ENCODE peak calls at places on chromosomes 3 and 15, in nine cellular contexts. Y is GM23248, P is suprapubic skin, S is DMS 273 treated with DMSO at 0.1 percent for 48 hours, D is GM03348, E is hippocampal formation, F is NCI-H1436, V is H54, C is upper lobe of right lung. J is an unnamed sample.
A peak's percentile ranks its signal among the peaks of the same experiment; 100 is the strongest.

GRCh38 chr3:184005981-184006507 is 11.6 kb downstream of the ABCC5 start:
- DNase-seq in Y (peak; percentile 14), P (peak; percentile 74), S (peak; percentile 94), D (no peak), E (peak; percentile 16), F (peak; percentile 93), V (peak; percentile 63), C (peak; percentile 87), J (peak; percentile 62)

GRCh38 chr3:40845916-40846315 is 321.2 kb downstream of the ZNF621 start:
- DNase-seq in Y (no peak), P (no peak), S (no peak), D (no peak), E (no peak), F (no peak), V (no peak), C (no peak), J (no peak)

GRCh38 chr3:123186695-123187094 is 15.0 kb upstream of the SEC22A start:
- DNase-seq in Y (peak; percentile 46), P (no peak), S (no peak), D (peak; percentile 21), E (no peak), F (no peak), V (no peak), C (no peak), J (no peak)

GRCh38 chr15:38378162-38378560 is 75.8 kb upstream of the FAM98B start:
- DNase-seq in Y (peak; percentile 8), P (no peak), S (no peak), D (no peak), E (peak; percentile 6), F (no peak), V (no peak), C (peak; percentile 70), J (peak; percentile 69)

GRCh38 chr15:69522361-69522760 is 69.7 kb downstream of the RPLP1 start:
- DNase-seq in Y (no peak), P (no peak), S (no peak), D (no peak), E (no peak), F (no peak), V (no peak), C (no peak), J (no peak)

GRCh38 chr3:193010191-193010590 is 92.5 kb upstream of the MB21D2 start:
- DNase-seq in Y (peak; percentile 24), P (no peak), S (no peak), D (no peak), E (no peak), F (no peak), V (no peak), C (no peak), J (peak; percentile 24)

GRCh38 chr3:191158800-191159199 is 40.2 kb upstream of the OSTN start:
- DNase-seq in Y (no peak), P (no peak), S (no peak), D (no peak), E (no peak), F (no peak), V (no peak), C (no peak), J (no peak)

GRCh38 chr15:25170781-25171110 is 216.0 kb downstream of the SNRPN start:
- DNase-seq in Y (no peak), P (no peak), S (no peak), D (no peak), E (no peak), F (no peak), V (no peak), C (peak; percentile 32), J (peak; percentile 10)

GRCh38 chr3:78888650-78889049 is 879.1 kb downstream of the ROBO1 start:
- DNase-seq in Y (no peak), P (no peak), S (no peak), D (no peak), E (no peak), F (no peak), V (no peak), C (no peak), J (no peak)

GRCh38 chr3:95351158-95351557 is 1288.3 kb downstream of the NSUN3 start:
- DNase-seq in Y (no peak), P (no peak), S (no peak), D (no peak), E (no peak), F (no peak), V (no peak), C (no peak), J (no peak)

GRCh38 chr3:16824085-16824696 is 60.6 kb upstream of the PLCL2 start:
- DNase-seq in Y (no peak), P (no peak), S (no peak), D (no peak), E (no peak), F (no peak), V (no peak), C (no peak), J (no peak)

GRCh38 chr3:46472056-46472455 is 7.4 kb upstream of the LTF start:
- DNase-seq in Y (no peak), P (no peak), S (no peak), D (no peak), E (no peak), F (no peak), V (no peak), C (no peak), J (no peak)

GRCh38 chr3:113495035-113495434 is 19.9 kb downstream of the SPICE1 start:
- DNase-seq in Y (peak; percentile 30), P (no peak), S (no peak), D (peak; percentile 21), E (peak; percentile 22), F (no peak), V (no peak), C (no peak), J (no peak)

GRCh38 chr3:64898941-64899340 is 211.1 kb upstream of the ADAMTS9 start:
- DNase-seq in Y (peak; percentile 9), P (no peak), S (no peak), D (no peak), E (no peak), F (no peak), V (no peak), C (no peak), J (no peak)

GRCh38 chr15:63301088-63301487 is 23.7 kb downstream of the APH1B start:
- DNase-seq in Y (no peak), P (no peak), S (no peak), D (no peak), E (no peak), F (no peak), V (no peak), C (no peak), J (no peak)

GRCh38 chr15:90394702-90395442 is 6.8 kb downstream of the IQGAP1 start:
- DNase-seq in Y (no peak), P (no peak), S (no peak), D (no peak), E (no peak), F (no peak), V (no peak), C (no peak), J (no peak)

GRCh38 chr15:55916666-55917409 is 76.6 kb downstream of the NEDD4 start:
- DNase-seq in Y (peak; percentile 90), P (no peak), S (no peak), D (peak; percentile 14), E (no peak), F (no peak), V (no peak), C (no peak), J (no peak)

GRCh38 chr3:114290911-114291901 is 2.6 kb upstream of the TIGIT start:
- DNase-seq in Y (peak; percentile 39), P (peak; percentile 72), S (peak; percentile 63), D (peak; percentile 70), E (no peak), F (peak; percentile 82), V (peak; percentile 66), C (peak; percentile 76), J (peak; percentile 40)

GRCh38 chr3:41753651-41754050 is 208.3 kb downstream of the ULK4 start:
- DNase-seq in Y (no peak), P (no peak), S (no peak), D (no peak), E (no peak), F (no peak), V (no peak), C (no peak), J (no peak)

GRCh38 chr3:22450785-22451400 is 699.9 kb upstream of the ZNF385D start:
- DNase-seq in Y (peak; percentile 16), P (no peak), S (peak; percentile 68), D (no peak), E (no peak), F (no peak), V (no peak), C (no peak), J (no peak)

GRCh38 chr15:85318048-85318731 is 62.2 kb upstream of the AKAP13 start:
- DNase-seq in Y (peak; percentile 89), P (no peak), S (no peak), D (peak; percentile 73), E (no peak), F (no peak), V (no peak), C (no peak), J (no peak)